ENCODE peak calls at places on chromosome 2, in eight cellular contexts. I is G401; V is LoVo; X is activated naive CD4-positive, alpha-beta T cell; A is stimulated activated CD4-positive, alpha-beta T cell treated with anti-CD3 and anti-CD28 coated beads, Interleukin-2, amount 100 ng/mL, for 48 hours; E is NCI-H524; J is T follicular helper cell; P is amniotic stem cell. O is an unnamed sample.
A peak's percentile ranks its signal among the peaks of the same experiment; 100 is the strongest.

GRCh38 chr2:193561054-193561453 is 1366.3 kb upstream of the TMEFF2 start:
- DNase-seq in I (no peak), V (no peak), X (no peak), A (no peak), E (no peak), J (no peak), P (no peak), O (no peak)

GRCh38 chr2:159201321-159202063 is 85.0 kb downstream of the WDSUB1 start:
- DNase-seq in I (no peak), V (no peak), X (no peak), A (no peak), E (no peak), J (no peak), P (no peak), O (no peak)

GRCh38 chr2:39646891-39647780 is 18.6 kb upstream of the TMEM178A start:
- DNase-seq in I (no peak), V (no peak), X (no peak), A (no peak), E (no peak), J (no peak), P (no peak), O (no peak)

GRCh38 chr2:66901344-66901743 is 466.4 kb downstream of the MEIS1 start:
- DNase-seq in I (no peak), V (no peak), X (no peak), A (no peak), E (no peak), J (no peak), P (no peak), O (no peak)

GRCh38 chr2:30866974-30867373 is 59.7 kb upstream of the CAPN13 start:
- DNase-seq in I (no peak), V (no peak), X (no peak), A (no peak), E (no peak), J (no peak), P (no peak), O (no peak)

GRCh38 chr2:88641330-88641729 is 14.1 kb upstream of the EIF2AK3 start:
- DNase-seq in I (no peak), V (no peak), X (no peak), A (no peak), E (no peak), J (no peak), P (no peak), O (no peak)

GRCh38 chr2:19667085-19667484 is 234.7 kb downstream of the TTC32 start:
- DNase-seq in I (no peak), V (peak; percentile 43), X (no peak), A (no peak), E (peak; percentile 56), J (no peak), P (peak; percentile 17), O (no peak)

GRCh38 chr2:170084820-170085475 is 93.0 kb upstream of the MYO3B start:
- DNase-seq in I (no peak), V (no peak), X (no peak), A (no peak), E (no peak), J (no peak), P (no peak), O (no peak)

GRCh38 chr2:166234112-166234846 is 106.5 kb upstream of the SCN1A start:
- DNase-seq in I (no peak), V (no peak), X (no peak), A (no peak), E (no peak), J (no peak), P (no peak), O (peak; percentile 40)

GRCh38 chr2:40690525-40690924 is 238.6 kb upstream of the SLC8A1 start:
- DNase-seq in I (no peak), V (no peak), X (no peak), A (no peak), E (no peak), J (no peak), P (no peak), O (no peak)

GRCh38 chr2:134206573-134206972 is 47.3 kb upstream of the MGAT5 start:
- DNase-seq in I (no peak), V (no peak), X (no peak), A (no peak), E (peak; percentile 4), J (no peak), P (no peak), O (no peak)

GRCh38 chr2:70796247-70796646 is 5.8 kb upstream of the FIGLA start:
- DNase-seq in I (no peak), V (no peak), X (no peak), A (no peak), E (no peak), J (no peak), P (no peak), O (no peak)

GRCh38 chr2:237884681-237885080 is 25.3 kb downstream of the RAMP1 start:
- DNase-seq in I (no peak), V (no peak), X (no peak), A (no peak), E (no peak), J (no peak), P (no peak), O (no peak)

GRCh38 chr2:231323316-231323715 is 72.2 kb upstream of the B3GNT7 start:
- DNase-seq in I (no peak), V (no peak), X (no peak), A (no peak), E (no peak), J (no peak), P (no peak), O (no peak)

GRCh38 chr2:79770926-79771325 is 258.1 kb downstream of the CTNNA2 start:
- DNase-seq in I (no peak), V (no peak), X (no peak), A (no peak), E (no peak), J (no peak), P (no peak), O (no peak)

GRCh38 chr2:126981476-126981875 is 82.8 kb downstream of the TEX51 start:
- DNase-seq in I (no peak), V (no peak), X (no peak), A (no peak), E (peak; percentile 90), J (no peak), P (no peak), O (no peak)

GRCh38 chr2:30989746-30990145 is 148.5 kb downstream of the GALNT14 start:
- DNase-seq in I (no peak), V (no peak), X (no peak), A (no peak), E (no peak), J (no peak), P (no peak), O (no peak)

GRCh38 chr2:24351981-24352380 is 8.4 kb downstream of the ITSN2 start:
- DNase-seq in I (no peak), V (no peak), X (no peak), A (no peak), E (no peak), J (no peak), P (no peak), O (no peak)

GRCh38 chr2:233113114-233113452 is 52.9 kb downstream of the INPP5D start:
- DNase-seq in I (no peak), V (no peak), X (no peak), A (no peak), E (peak; percentile 93), J (no peak), P (no peak), O (no peak)

GRCh38 chr2:234620018-234620417 is 123.1 kb upstream of the ARL4C start:
- DNase-seq in I (no peak), V (no peak), X (no peak), A (no peak), E (no peak), J (no peak), P (no peak), O (no peak)

GRCh38 chr2:227503433-227504406 is 31.8 kb downstream of the AGFG1 start:
- DNase-seq in I (no peak), V (peak; percentile 90), X (no peak), A (no peak), E (no peak), J (no peak), P (no peak), O (peak; percentile 45)

GRCh38 chr2:222844323-222844722 is 16.5 kb upstream of the ACSL3 start:
- DNase-seq in I (no peak), V (no peak), X (no peak), A (no peak), E (no peak), J (no peak), P (no peak), O (no peak)

GRCh38 chr2:48107326-48107925 is 201.1 kb upstream of the FBXO11 start:
- DNase-seq in I (peak; percentile 6), V (peak; percentile 35), X (no peak), A (no peak), E (peak; percentile 24), J (no peak), P (peak; percentile 65), O (peak; percentile 75)

GRCh38 chr2:239671916-239672849 is 271.4 kb upstream of the HDAC4 start:
- DNase-seq in I (no peak), V (no peak), X (no peak), A (no peak), E (no peak), J (no peak), P (no peak), O (no peak)

GRCh38 chr2:65153515-65153914 is 23.6 kb upstream of the RAB1A start:
- DNase-seq in I (no peak), V (no peak), X (no peak), A (no peak), E (no peak), J (no peak), P (no peak), O (no peak)

GRCh38 chr2:46555011-46555410 is 75.6 kb downstream of the TMEM247 start:
- DNase-seq in I (no peak), V (no peak), X (peak; percentile 5), A (peak; percentile 28), E (no peak), J (no peak), P (no peak), O (no peak)

GRCh38 chr2:158723921-158724802 is 71.0 kb upstream of the DAPL1 start:
- DNase-seq in I (no peak), V (peak; percentile 63), X (no peak), A (no peak), E (peak; percentile 69), J (no peak), P (no peak), O (no peak)

GRCh38 chr2:162111958-162112850 is 38.2 kb upstream of the DPP4 start:
- DNase-seq in I (no peak), V (no peak), X (no peak), A (no peak), E (no peak), J (no peak), P (no peak), O (no peak)

GRCh38 chr2:157413342-157414035 is 30.4 kb downstream of the CYTIP start:
- DNase-seq in I (no peak), V (no peak), X (peak; percentile 14), A (no peak), E (no peak), J (peak; percentile 31), P (no peak), O (no peak)

GRCh38 chr2:225738735-225739134 is 339.2 kb downstream of the NYAP2 start:
- DNase-seq in I (no peak), V (no peak), X (no peak), A (no peak), E (no peak), J (no peak), P (no peak), O (no peak)

GRCh38 chr2:238176565-238176964 is 17.8 kb downstream of the ERFE start:
- DNase-seq in I (no peak), V (no peak), X (no peak), A (no peak), E (no peak), J (no peak), P (no peak), O (no peak)

GRCh38 chr2:122135353-122135947 is 380.0 kb downstream of the TSN start:
- DNase-seq in I (no peak), V (no peak), X (no peak), A (no peak), E (no peak), J (no peak), P (no peak), O (no peak)

GRCh38 chr2:134225841-134226240 is 28.0 kb upstream of the MGAT5 start:
- DNase-seq in I (no peak), V (no peak), X (no peak), A (no peak), E (no peak), J (no peak), P (no peak), O (no peak)

GRCh38 chr2:132678498-132678897 is 8.5 kb upstream of the LYPD1 start:
- DNase-seq in I (no peak), V (no peak), X (no peak), A (no peak), E (no peak), J (no peak), P (no peak), O (no peak)